ENCODE peak calls at places on chromosome 1, in seven cellular contexts. One of them, this sample, is unnamed.
A peak's percentile ranks its signal among the peaks of the same experiment; 100 is the strongest.

GRCh38 chr1:40404670-40405462 is 31.3 kb downstream of the SMAP2 start:
- DNase-seq in mesendoderm: peak; percentile 56
- DNase-seq in neuronal stem cell: peak; percentile 31
- DNase-seq in IMR-90: peak; percentile 79
- DNase-seq in mesenchymal stem cell: peak; percentile 69
- DNase-seq in trophoblast cell: peak; percentile 78
- DNase-seq in H1: no peak
- DNase-seq in this sample: no peak

GRCh38 chr1:85898861-85899260 is 190.6 kb upstream of the ZNHIT6 start:
- DNase-seq in mesendoderm: no peak
- DNase-seq in neuronal stem cell: no peak
- DNase-seq in IMR-90: peak; percentile 17
- DNase-seq in mesenchymal stem cell: no peak
- DNase-seq in trophoblast cell: no peak
- DNase-seq in H1: no peak
- DNase-seq in this sample: no peak

GRCh38 chr1:52593495-52593894 is 8.7 kb upstream of the GPX7 start:
- DNase-seq in mesendoderm: no peak
- DNase-seq in neuronal stem cell: no peak
- DNase-seq in IMR-90: peak; percentile 15
- DNase-seq in mesenchymal stem cell: no peak
- DNase-seq in trophoblast cell: peak; percentile 26
- DNase-seq in H1: no peak
- DNase-seq in this sample: no peak

GRCh38 chr1:244104309-244105060 is 53.4 kb downstream of the ZBTB18 start:
- DNase-seq in mesendoderm: peak; percentile 54
- DNase-seq in neuronal stem cell: no peak
- DNase-seq in IMR-90: peak; percentile 93
- DNase-seq in mesenchymal stem cell: peak; percentile 94
- DNase-seq in trophoblast cell: peak; percentile 87
- DNase-seq in H1: no peak
- DNase-seq in this sample: no peak

GRCh38 chr1:97824644-97825043 is 96.2 kb downstream of the DPYD start:
- DNase-seq in mesendoderm: no peak
- DNase-seq in neuronal stem cell: no peak
- DNase-seq in IMR-90: no peak
- DNase-seq in mesenchymal stem cell: no peak
- DNase-seq in trophoblast cell: no peak
- DNase-seq in H1: no peak
- DNase-seq in this sample: no peak

GRCh38 chr1:76238094-76238551 is 163.6 kb downstream of the ST6GALNAC3 start:
- DNase-seq in mesendoderm: peak; percentile 75
- DNase-seq in neuronal stem cell: no peak
- DNase-seq in IMR-90: no peak
- DNase-seq in mesenchymal stem cell: no peak
- DNase-seq in trophoblast cell: peak; percentile 28
- DNase-seq in H1: no peak
- DNase-seq in this sample: no peak

GRCh38 chr1:199449681-199450080 is 577.8 kb upstream of the NR5A2 start:
- DNase-seq in mesendoderm: no peak
- DNase-seq in neuronal stem cell: no peak
- DNase-seq in IMR-90: no peak
- DNase-seq in mesenchymal stem cell: no peak
- DNase-seq in trophoblast cell: peak; percentile 12
- DNase-seq in H1: no peak
- DNase-seq in this sample: no peak

GRCh38 chr1:159339517-159339916 is 37.4 kb downstream of the FCER1A start:
- DNase-seq in mesendoderm: peak; percentile 3
- DNase-seq in neuronal stem cell: no peak
- DNase-seq in IMR-90: no peak
- DNase-seq in mesenchymal stem cell: no peak
- DNase-seq in trophoblast cell: peak; percentile 6
- DNase-seq in H1: no peak
- DNase-seq in this sample: no peak

GRCh38 chr1:149979245-149979971 is 31.1 kb downstream of the OTUD7B start:
- DNase-seq in mesendoderm: no peak
- DNase-seq in neuronal stem cell: no peak
- DNase-seq in IMR-90: no peak
- DNase-seq in mesenchymal stem cell: no peak
- DNase-seq in trophoblast cell: no peak
- DNase-seq in H1: no peak
- DNase-seq in this sample: no peak

DNA sequence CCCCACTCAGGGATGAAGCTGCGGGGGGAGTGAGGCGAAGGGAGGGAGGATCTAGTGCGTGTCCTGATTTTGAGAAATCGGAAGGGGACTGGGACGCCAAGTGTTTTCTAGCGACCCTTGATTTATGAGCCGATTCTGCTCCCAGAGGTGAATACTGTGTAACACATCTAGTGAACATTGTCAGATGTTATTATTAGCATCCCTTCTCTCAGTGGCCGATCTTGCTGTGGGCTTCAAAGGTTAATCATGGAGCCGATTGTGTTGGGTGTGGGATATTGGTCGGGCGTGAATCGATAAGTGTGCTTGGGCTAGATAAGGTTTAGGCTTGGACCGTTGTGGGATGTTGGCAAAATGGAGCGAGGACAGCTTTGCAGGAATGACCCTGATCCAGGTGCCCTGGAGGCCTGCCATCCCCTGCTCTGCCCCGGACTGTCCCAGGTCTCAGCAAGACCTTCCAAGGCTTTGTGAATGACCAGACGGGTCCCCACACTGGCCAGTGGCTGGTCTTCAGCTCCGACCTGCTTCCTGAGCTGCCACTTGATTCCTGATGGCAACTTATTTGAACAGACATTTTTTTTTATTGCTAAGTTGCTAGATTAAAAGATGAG is 2.2 kb downstream of the AJAP1 start:
- DNase-seq in mesendoderm: no peak
- DNase-seq in neuronal stem cell: no peak
- DNase-seq in IMR-90: no peak
- DNase-seq in mesenchymal stem cell: no peak
- DNase-seq in trophoblast cell: no peak
- DNase-seq in H1: no peak
- DNase-seq in this sample: no peak
- H3K27me3 ChIP-seq in mesendoderm: peaks cover 18% of the 10 kb centered on the region
- H3K27me3 ChIP-seq in neuronal stem cell: peaks cover 73% of the 10 kb centered on the region
- H3K27me3 ChIP-seq in IMR-90: peaks cover 12% of the 10 kb centered on the region
- H3K27me3 ChIP-seq in mesenchymal stem cell: peaks cover 50% of the 10 kb centered on the region
- H3K27me3 ChIP-seq in trophoblast cell: peaks cover 12% of the 10 kb centered on the region
- H3K27me3 ChIP-seq in H1: peaks cover 61% of the 10 kb centered on the region
- H3K27me3 ChIP-seq in this sample: peaks cover 25% of the 10 kb centered on the region

DNA sequence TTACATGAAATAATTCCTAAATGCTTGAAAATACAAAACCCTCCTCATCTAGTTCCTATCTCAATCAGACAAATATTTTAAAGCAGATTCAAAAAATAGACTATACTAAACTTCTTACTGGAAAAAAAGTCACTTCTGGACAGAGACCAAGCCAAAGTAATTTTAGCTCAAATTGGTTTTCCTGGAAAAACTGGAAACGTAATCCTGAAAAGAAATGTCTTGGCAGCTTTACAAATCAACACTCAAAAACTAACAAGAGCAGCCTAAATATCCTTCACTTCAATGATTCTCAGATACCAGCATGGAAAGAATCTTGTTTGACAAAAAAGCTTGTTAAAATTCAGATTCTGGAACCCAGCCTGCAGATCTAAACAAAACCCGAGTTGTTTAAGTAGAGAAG is 9.1 kb upstream of the GPR88 start:
- DNase-seq in mesendoderm: no peak
- DNase-seq in neuronal stem cell: no peak
- DNase-seq in IMR-90: peak; percentile 64
- DNase-seq in mesenchymal stem cell: no peak
- DNase-seq in trophoblast cell: no peak
- DNase-seq in H1: no peak
- DNase-seq in this sample: no peak
- H4K8ac ChIP-seq in mesendoderm: no peak overlapping the region
- H4K8ac ChIP-seq in neuronal stem cell: no peak overlapping the region
- H4K8ac ChIP-seq in IMR-90: no peak overlapping the region
- H4K8ac ChIP-seq in mesenchymal stem cell: no peak overlapping the region
- H4K8ac ChIP-seq in trophoblast cell: no peak overlapping the region
- H4K8ac ChIP-seq in H1: no peak overlapping the region
- H4K8ac ChIP-seq in this sample: no peak overlapping the region

GRCh38 chr1:18534810-18535205 is 54.1 kb downstream of the KLHDC7A start:
- DNase-seq in mesendoderm: no peak
- DNase-seq in neuronal stem cell: no peak
- DNase-seq in IMR-90: no peak
- DNase-seq in mesenchymal stem cell: no peak
- DNase-seq in trophoblast cell: no peak
- DNase-seq in H1: no peak
- DNase-seq in this sample: peak; percentile 9
- H3K27me3 ChIP-seq in mesendoderm: no peaks in the 10 kb centered on the region
- H3K27me3 ChIP-seq in neuronal stem cell: peaks cover 9% of the 10 kb centered on the region
- H3K27me3 ChIP-seq in IMR-90: no peaks in the 10 kb centered on the region
- H3K27me3 ChIP-seq in mesenchymal stem cell: peaks cover 16% of the 10 kb centered on the region
- H3K27me3 ChIP-seq in trophoblast cell: no peaks in the 10 kb centered on the region
- H3K27me3 ChIP-seq in H1: peaks cover 4% of the 10 kb centered on the region
- H3K27me3 ChIP-seq in this sample: no peaks in the 10 kb centered on the region

GRCh38 chr1:209500993-209501392 is 82.5 kb upstream of the CAMK1G start:
- DNase-seq in mesendoderm: no peak
- DNase-seq in neuronal stem cell: no peak
- DNase-seq in IMR-90: no peak
- DNase-seq in mesenchymal stem cell: no peak
- DNase-seq in trophoblast cell: no peak
- DNase-seq in H1: no peak
- DNase-seq in this sample: no peak
- H4K8ac ChIP-seq in mesendoderm: no peak overlapping the region
- H4K8ac ChIP-seq in neuronal stem cell: no peak overlapping the region
- H4K8ac ChIP-seq in IMR-90: no peak overlapping the region
- H4K8ac ChIP-seq in mesenchymal stem cell: no peak overlapping the region
- H4K8ac ChIP-seq in trophoblast cell: no peak overlapping the region
- H4K8ac ChIP-seq in H1: no peak overlapping the region
- H4K8ac ChIP-seq in this sample: no peak overlapping the region

GRCh38 chr1:153649867-153650235 is 8.7 kb upstream of the SNAPIN start:
- DNase-seq in mesendoderm: no peak
- DNase-seq in neuronal stem cell: no peak
- DNase-seq in IMR-90: no peak
- DNase-seq in mesenchymal stem cell: no peak
- DNase-seq in trophoblast cell: no peak
- DNase-seq in H1: no peak
- DNase-seq in this sample: no peak
- H3K27me3 ChIP-seq in mesendoderm: no peaks in the 10 kb centered on the region
- H3K27me3 ChIP-seq in neuronal stem cell: no peaks in the 10 kb centered on the region
- H3K27me3 ChIP-seq in IMR-90: no peaks in the 10 kb centered on the region
- H3K27me3 ChIP-seq in mesenchymal stem cell: no peaks in the 10 kb centered on the region
- H3K27me3 ChIP-seq in trophoblast cell: no peaks in the 10 kb centered on the region
- H3K27me3 ChIP-seq in H1: no peaks in the 10 kb centered on the region
- H3K27me3 ChIP-seq in this sample: no peaks in the 10 kb centered on the region

GRCh38 chr1:7476402-7476801 is 294.7 kb upstream of the VAMP3 start:
- DNase-seq in mesendoderm: no peak
- DNase-seq in neuronal stem cell: no peak
- DNase-seq in IMR-90: no peak
- DNase-seq in mesenchymal stem cell: no peak
- DNase-seq in trophoblast cell: no peak
- DNase-seq in H1: no peak
- DNase-seq in this sample: no peak
- H4K8ac ChIP-seq in mesendoderm: no peak overlapping the region
- H4K8ac ChIP-seq in neuronal stem cell: no peak overlapping the region
- H4K8ac ChIP-seq in IMR-90: no peak overlapping the region
- H4K8ac ChIP-seq in mesenchymal stem cell: no peak overlapping the region
- H4K8ac ChIP-seq in trophoblast cell: no peak overlapping the region
- H4K8ac ChIP-seq in H1: no peak overlapping the region
- H4K8ac ChIP-seq in this sample: no peak overlapping the region

DNA sequence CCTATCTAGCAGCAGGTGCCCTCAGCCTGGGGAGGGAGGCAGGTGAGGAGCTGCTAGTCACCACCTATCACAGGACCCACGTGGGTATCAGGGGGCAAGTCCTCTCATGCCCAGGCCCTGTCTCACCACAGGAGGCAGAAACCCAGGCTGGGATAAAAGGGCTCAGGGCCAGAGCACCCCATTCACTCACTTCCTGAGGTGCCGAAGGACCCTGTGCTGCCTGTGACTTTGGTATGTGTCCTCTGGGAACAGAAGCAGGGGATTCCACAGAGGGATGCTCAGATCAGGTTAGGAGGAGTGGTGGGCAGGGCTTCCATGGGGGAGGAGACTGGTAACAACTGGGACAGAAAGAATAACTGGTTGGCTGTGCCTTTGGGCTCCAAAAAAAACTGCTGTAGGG is at the start of gene LCE1E:
- DNase-seq in mesendoderm: no peak
- DNase-seq in neuronal stem cell: no peak
- DNase-seq in IMR-90: no peak
- DNase-seq in mesenchymal stem cell: no peak
- DNase-seq in trophoblast cell: no peak
- DNase-seq in H1: no peak
- DNase-seq in this sample: no peak
- H3K27me3 ChIP-seq in mesendoderm: no peaks in the 10 kb centered on the region
- H3K27me3 ChIP-seq in neuronal stem cell: peaks cover 6% of the 10 kb centered on the region
- H3K27me3 ChIP-seq in IMR-90: no peaks in the 10 kb centered on the region
- H3K27me3 ChIP-seq in mesenchymal stem cell: no peaks in the 10 kb centered on the region
- H3K27me3 ChIP-seq in trophoblast cell: no peaks in the 10 kb centered on the region
- H3K27me3 ChIP-seq in H1: no peaks in the 10 kb centered on the region
- H3K27me3 ChIP-seq in this sample: no peaks in the 10 kb centered on the region

GRCh38 chr1:107858323-107858722 is 106.7 kb downstream of the VAV3 start:
- DNase-seq in mesendoderm: peak; percentile 13
- DNase-seq in neuronal stem cell: no peak
- DNase-seq in IMR-90: no peak
- DNase-seq in mesenchymal stem cell: no peak
- DNase-seq in trophoblast cell: no peak
- DNase-seq in H1: no peak
- DNase-seq in this sample: no peak
- H4K8ac ChIP-seq in mesendoderm: no peak overlapping the region
- H4K8ac ChIP-seq in neuronal stem cell: no peak overlapping the region
- H4K8ac ChIP-seq in IMR-90: no peak overlapping the region
- H4K8ac ChIP-seq in mesenchymal stem cell: no peak overlapping the region
- H4K8ac ChIP-seq in trophoblast cell: no peak overlapping the region
- H4K8ac ChIP-seq in H1: no peak overlapping the region
- H4K8ac ChIP-seq in this sample: no peak overlapping the region

This sample was measured in H9.